ENCODE peak calls at places on chromosomes 7 and 10, in seven cellular contexts. One of them, this sample, is unnamed.
A peak's percentile ranks its signal among the peaks of the same experiment; 100 is the strongest.

GRCh38 chr7:111159426-111159825 is 68.5 kb downstream of the LRRN3 start:
- DNase-seq in PC-3: peak; percentile 17
- DNase-seq in OCI-LY7: no peak
- DNase-seq in prostate gland: no peak
- DNase-seq in CD8-positive, alpha-beta memory T cell: no peak
- DNase-seq in heart right ventricle: no peak
- DNase-seq in PC-9: no peak
- DNase-seq in this sample: no peak

GRCh38 chr10:88012627-88013026 is 149.2 kb downstream of the PTEN start:
- DNase-seq in CD8-positive, alpha-beta memory T cell: no peak
- DNase-seq in prostate gland: no peak
- DNase-seq in PC-3: no peak
- DNase-seq in PC-9: no peak
- DNase-seq in heart right ventricle: no peak
- DNase-seq in OCI-LY7: no peak
- DNase-seq in this sample: no peak

GRCh38 chr10:728603-729002 is 39.1 kb upstream of the DIP2C start:
- DNase-seq in PC-9: no peak
- DNase-seq in PC-3: no peak
- DNase-seq in prostate gland: no peak
- DNase-seq in CD8-positive, alpha-beta memory T cell: no peak
- DNase-seq in heart right ventricle: no peak
- DNase-seq in OCI-LY7: no peak
- DNase-seq in this sample: no peak

GRCh38 chr10:50624154-50624865 is 554 bp upstream of the SGMS1 start:
- DNase-seq in PC-3: peak; percentile 100
- DNase-seq in OCI-LY7: peak; percentile 97
- DNase-seq in heart right ventricle: peak; percentile 97
- DNase-seq in prostate gland: peak; percentile 92
- DNase-seq in PC-9: peak; percentile 89
- DNase-seq in CD8-positive, alpha-beta memory T cell: peak; percentile 96
- DNase-seq in this sample: peak; percentile 98

GRCh38 chr7:85851571-85852193 is 664.8 kb upstream of the SEMA3D start:
- DNase-seq in CD8-positive, alpha-beta memory T cell: no peak
- DNase-seq in prostate gland: no peak
- DNase-seq in OCI-LY7: peak; percentile 21
- DNase-seq in PC-9: no peak
- DNase-seq in PC-3: peak; percentile 51
- DNase-seq in heart right ventricle: no peak
- DNase-seq in this sample: no peak

GRCh38 chr7:88312061-88312663 is 5.5 kb upstream of the STEAP4 start:
- DNase-seq in CD8-positive, alpha-beta memory T cell: no peak
- DNase-seq in heart right ventricle: peak; percentile 76
- DNase-seq in PC-9: no peak
- DNase-seq in PC-3: no peak
- DNase-seq in OCI-LY7: no peak
- DNase-seq in prostate gland: no peak
- DNase-seq in this sample: no peak

GRCh38 chr7:88167223-88167622 is 52.6 kb downstream of the SRI start:
- DNase-seq in heart right ventricle: no peak
- DNase-seq in PC-3: no peak
- DNase-seq in OCI-LY7: no peak
- DNase-seq in PC-9: no peak
- DNase-seq in CD8-positive, alpha-beta memory T cell: no peak
- DNase-seq in prostate gland: no peak
- DNase-seq in this sample: no peak

GRCh38 chr10:15742831-15743230 is 23.1 kb upstream of the ITGA8 start:
- DNase-seq in heart right ventricle: no peak
- DNase-seq in PC-9: no peak
- DNase-seq in prostate gland: no peak
- DNase-seq in OCI-LY7: no peak
- DNase-seq in CD8-positive, alpha-beta memory T cell: no peak
- DNase-seq in PC-3: peak; percentile 56
- DNase-seq in this sample: no peak

GRCh38 chr10:35780970-35781642 is 139.0 kb upstream of the FZD8 start:
- DNase-seq in PC-3: peak; percentile 82
- DNase-seq in OCI-LY7: no peak
- DNase-seq in prostate gland: no peak
- DNase-seq in CD8-positive, alpha-beta memory T cell: no peak
- DNase-seq in PC-9: no peak
- DNase-seq in heart right ventricle: no peak
- DNase-seq in this sample: no peak

GRCh38 chr10:8130973-8131911 is 76.8 kb downstream of the GATA3 start:
- DNase-seq in heart right ventricle: no peak
- DNase-seq in PC-9: peak; percentile 88
- DNase-seq in CD8-positive, alpha-beta memory T cell: no peak
- DNase-seq in OCI-LY7: no peak
- DNase-seq in PC-3: peak; percentile 86
- DNase-seq in prostate gland: no peak
- DNase-seq in this sample: no peak

DNA sequence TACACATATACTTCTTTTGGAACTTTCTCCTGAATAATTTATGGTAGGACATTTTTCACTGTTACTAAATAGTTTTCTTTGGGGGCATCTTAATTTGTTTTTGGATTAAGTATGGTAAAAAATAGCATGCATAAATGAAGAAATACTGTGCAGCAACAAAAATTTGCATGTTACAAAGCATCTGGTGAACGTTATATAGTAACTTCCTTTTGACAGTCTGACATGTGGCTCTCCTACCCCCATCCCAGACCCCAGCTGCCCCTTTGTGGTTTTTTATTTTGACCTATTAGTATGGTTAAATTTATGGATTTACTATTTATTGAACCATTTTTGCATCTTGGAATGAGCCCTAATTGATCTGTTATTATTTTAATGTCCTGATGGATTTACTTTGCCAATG is 9.9 kb downstream of the TASOR2 start:
- DNase-seq in OCI-LY7: peak; percentile 54
- DNase-seq in prostate gland: no peak
- DNase-seq in CD8-positive, alpha-beta memory T cell: no peak
- DNase-seq in PC-9: no peak
- DNase-seq in PC-3: no peak
- DNase-seq in heart right ventricle: no peak
- DNase-seq in this sample: no peak
- H3K27ac ChIP-seq in OCI-LY7: peak overlapping the region; percentile 92
- H3K27ac ChIP-seq in prostate gland: no peak overlapping the region
- H3K27ac ChIP-seq in CD8-positive, alpha-beta memory T cell: no peak overlapping the region
- H3K27ac ChIP-seq in PC-9: no peak overlapping the region
- H3K27ac ChIP-seq in PC-3: no peak overlapping the region
- H3K27ac ChIP-seq in heart right ventricle: no peak overlapping the region
- H3K27ac ChIP-seq in this sample: no peak overlapping the region

GRCh38 chr10:46556515-46557318 is at the start of gene GPRIN2:
- DNase-seq in CD8-positive, alpha-beta memory T cell: no peak
- DNase-seq in OCI-LY7: no peak
- DNase-seq in prostate gland: peak; percentile 56
- DNase-seq in PC-3: peak; percentile 31
- DNase-seq in PC-9: peak; percentile 33
- DNase-seq in heart right ventricle: no peak
- DNase-seq in this sample: no peak
- H3K4me3 ChIP-seq in CD8-positive, alpha-beta memory T cell: no peak within 1 kb of the TSS
- H3K4me3 ChIP-seq in OCI-LY7: no peak within 1 kb of the TSS
- H3K4me3 ChIP-seq in prostate gland: peak within 1 kb of the TSS; percentile 38
- H3K4me3 ChIP-seq in PC-3: peak within 1 kb of the TSS; percentile 68
- H3K4me3 ChIP-seq in PC-9: peak within 1 kb of the TSS; percentile 44
- H3K4me3 ChIP-seq in heart right ventricle: peak within 1 kb of the TSS; percentile 36
- H3K4me3 ChIP-seq in this sample: no peak within 1 kb of the TSS

GRCh38 chr7:909358-910329 is 33.3 kb downstream of the GET4 start:
- DNase-seq in prostate gland: no peak
- DNase-seq in heart right ventricle: peak; percentile 62
- DNase-seq in OCI-LY7: peak; percentile 64
- DNase-seq in PC-3: peak; percentile 23
- DNase-seq in CD8-positive, alpha-beta memory T cell: peak; percentile 40
- DNase-seq in PC-9: no peak
- DNase-seq in this sample: no peak
- H3K27ac ChIP-seq in prostate gland: no peak overlapping the region
- H3K27ac ChIP-seq in heart right ventricle: no peak overlapping the region
- H3K27ac ChIP-seq in OCI-LY7: no peak overlapping the region
- H3K27ac ChIP-seq in PC-3: no peak overlapping the region
- H3K27ac ChIP-seq in CD8-positive, alpha-beta memory T cell: no peak overlapping the region
- H3K27ac ChIP-seq in PC-9: no peak overlapping the region
- H3K27ac ChIP-seq in this sample: no peak overlapping the region

GRCh38 chr10:101062231-101063161 is 707 bp downstream of the KAZALD1 start:
- DNase-seq in prostate gland: peak; percentile 27
- DNase-seq in PC-9: no peak
- DNase-seq in heart right ventricle: peak; percentile 50
- DNase-seq in CD8-positive, alpha-beta memory T cell: peak; percentile 43
- DNase-seq in OCI-LY7: peak; percentile 87
- DNase-seq in PC-3: peak; percentile 65
- DNase-seq in this sample: peak; percentile 47
- H3K4me3 ChIP-seq in prostate gland: peak overlapping the region; percentile 15
- H3K4me3 ChIP-seq in PC-9: peak overlapping the region; percentile 62
- H3K4me3 ChIP-seq in heart right ventricle: peak overlapping the region; percentile 70
- H3K4me3 ChIP-seq in CD8-positive, alpha-beta memory T cell: peak overlapping the region; percentile 40
- H3K4me3 ChIP-seq in OCI-LY7: peak overlapping the region; percentile 89
- H3K4me3 ChIP-seq in PC-3: peak overlapping the region; percentile 87
- H3K4me3 ChIP-seq in this sample: peak overlapping the region; percentile 26

DNA sequence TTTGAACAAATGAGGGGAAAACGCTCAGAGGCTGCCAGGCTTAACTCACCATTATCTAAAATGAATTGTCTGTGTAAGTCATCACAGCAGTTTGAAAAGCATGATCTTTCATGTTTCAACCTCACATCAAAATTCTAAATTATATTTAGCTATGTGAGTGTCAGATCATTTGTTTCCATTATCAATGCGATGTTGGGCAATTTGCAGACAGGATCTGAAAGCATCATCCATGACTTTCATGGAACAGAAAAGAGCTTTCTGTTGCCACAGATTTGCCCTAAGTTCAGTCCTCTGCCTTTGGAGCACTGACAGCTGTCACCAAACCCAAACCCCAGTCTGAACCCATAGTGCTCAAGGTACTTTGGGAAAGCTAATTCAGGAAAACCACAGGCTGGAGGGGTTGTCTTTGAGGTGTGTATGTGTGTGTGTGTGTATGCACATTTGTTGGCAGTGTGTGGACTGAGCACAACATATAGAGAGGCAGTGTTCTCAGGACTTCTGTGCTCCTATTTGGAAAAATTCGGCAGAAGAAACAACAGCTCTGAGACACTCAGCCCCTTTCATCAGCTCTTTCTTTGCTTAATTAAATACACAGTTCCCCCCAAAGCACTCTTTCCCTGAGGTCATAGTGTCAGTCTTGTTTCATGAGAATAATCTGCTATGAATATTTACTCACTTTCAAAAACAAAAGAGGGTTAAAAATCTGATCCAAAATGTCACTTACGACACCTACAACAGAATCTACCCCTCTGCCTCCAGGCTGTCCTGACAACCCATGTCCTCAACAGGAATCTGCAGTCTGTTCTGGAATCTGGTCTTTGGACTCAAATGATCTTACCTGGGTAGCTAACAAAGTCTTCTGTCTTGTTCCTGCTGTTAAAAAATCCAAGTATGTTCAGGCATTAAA is 188.5 kb upstream of the KLF14 start:
- DNase-seq in PC-3: no peak
- DNase-seq in prostate gland: no peak
- DNase-seq in OCI-LY7: no peak
- DNase-seq in CD8-positive, alpha-beta memory T cell: no peak
- DNase-seq in heart right ventricle: no peak
- DNase-seq in PC-9: no peak
- DNase-seq in this sample: peak; percentile 35
- H3K27ac ChIP-seq in PC-3: no peak overlapping the region
- H3K27ac ChIP-seq in prostate gland: peak overlapping the region; percentile 81
- H3K27ac ChIP-seq in OCI-LY7: no peak overlapping the region
- H3K27ac ChIP-seq in CD8-positive, alpha-beta memory T cell: no peak overlapping the region
- H3K27ac ChIP-seq in heart right ventricle: peak overlapping the region; percentile 84
- H3K27ac ChIP-seq in PC-9: peak overlapping the region; percentile 79
- H3K27ac ChIP-seq in this sample: no peak overlapping the region

GRCh38 chr7:100886936-100887185 is 2.7 kb downstream of the UFSP1 start:
- DNase-seq in CD8-positive, alpha-beta memory T cell: no peak
- DNase-seq in PC-9: no peak
- DNase-seq in PC-3: no peak
- DNase-seq in heart right ventricle: no peak
- DNase-seq in prostate gland: no peak
- DNase-seq in OCI-LY7: no peak
- DNase-seq in this sample: no peak
- H3K4me3 ChIP-seq in CD8-positive, alpha-beta memory T cell: peak overlapping the region; percentile 74
- H3K4me3 ChIP-seq in PC-9: no peak overlapping the region
- H3K4me3 ChIP-seq in PC-3: no peak overlapping the region
- H3K4me3 ChIP-seq in heart right ventricle: no peak overlapping the region
- H3K4me3 ChIP-seq in prostate gland: no peak overlapping the region
- H3K4me3 ChIP-seq in OCI-LY7: no peak overlapping the region
- H3K4me3 ChIP-seq in this sample: no peak overlapping the region

DNA sequence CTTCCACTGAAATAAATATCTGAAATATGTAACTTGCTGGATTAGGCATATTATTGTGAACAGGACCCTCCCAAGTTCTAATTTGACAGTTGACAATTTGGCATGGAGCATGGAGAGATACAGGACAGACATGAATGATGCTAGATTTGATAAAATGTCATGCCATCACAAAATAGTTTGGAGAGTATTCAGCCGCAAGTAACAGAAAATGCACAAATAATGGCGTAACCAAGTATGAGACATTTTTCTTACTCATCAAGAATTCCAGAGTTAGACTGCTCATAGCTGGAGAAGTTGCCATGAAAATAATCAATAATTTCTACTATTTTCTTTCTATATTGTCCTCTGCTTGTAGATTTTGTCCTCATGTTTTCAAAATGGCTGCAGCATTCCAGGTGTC is 45.5 kb upstream of the GPAM start:
- DNase-seq in heart right ventricle: no peak
- DNase-seq in prostate gland: no peak
- DNase-seq in PC-3: peak; percentile 25
- DNase-seq in PC-9: no peak
- DNase-seq in CD8-positive, alpha-beta memory T cell: no peak
- DNase-seq in OCI-LY7: no peak
- DNase-seq in this sample: no peak
- H3K27ac ChIP-seq in heart right ventricle: no peak overlapping the region
- H3K27ac ChIP-seq in prostate gland: no peak overlapping the region
- H3K27ac ChIP-seq in PC-3: no peak overlapping the region
- H3K27ac ChIP-seq in PC-9: no peak overlapping the region
- H3K27ac ChIP-seq in CD8-positive, alpha-beta memory T cell: no peak overlapping the region
- H3K27ac ChIP-seq in OCI-LY7: no peak overlapping the region
- H3K27ac ChIP-seq in this sample: no peak overlapping the region

DNA sequence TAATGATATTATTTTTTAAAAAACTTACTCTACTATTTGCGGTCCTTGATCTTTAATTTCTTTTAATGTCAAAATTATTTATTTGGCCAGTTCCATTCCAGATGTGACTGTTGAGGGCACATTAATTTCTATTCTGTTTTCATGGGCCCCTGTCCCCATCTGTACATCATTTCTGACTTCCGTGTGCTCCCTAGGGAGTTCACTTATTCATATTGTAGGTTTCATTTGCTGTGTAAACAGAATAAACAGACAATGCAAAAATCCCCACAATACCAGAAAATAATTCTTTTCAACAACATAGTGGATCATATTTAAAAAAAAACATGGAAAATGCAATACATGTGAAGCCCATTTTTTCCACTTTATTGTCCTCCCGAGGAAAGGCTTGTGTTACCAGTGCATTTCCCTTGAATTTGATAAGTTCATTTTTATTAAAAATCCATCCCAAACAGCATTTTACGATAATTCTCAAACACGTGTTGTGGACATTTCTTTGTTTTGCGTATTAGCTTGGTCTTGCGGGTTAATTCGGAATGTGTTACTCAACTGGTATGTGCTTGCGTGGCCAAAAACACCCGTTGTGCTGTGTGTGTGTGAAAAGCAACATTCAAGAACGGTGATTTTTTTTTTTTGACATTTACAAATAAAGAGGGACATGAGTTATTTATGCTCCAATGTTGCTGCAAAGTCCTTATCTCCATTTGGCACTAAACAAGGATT is 138.4 kb downstream of the MGMT start:
- DNase-seq in prostate gland: no peak
- DNase-seq in heart right ventricle: no peak
- DNase-seq in PC-3: no peak
- DNase-seq in PC-9: no peak
- DNase-seq in OCI-LY7: no peak
- DNase-seq in CD8-positive, alpha-beta memory T cell: no peak
- DNase-seq in this sample: no peak
- H3K4me3 ChIP-seq in prostate gland: no peak overlapping the region
- H3K4me3 ChIP-seq in heart right ventricle: no peak overlapping the region
- H3K4me3 ChIP-seq in PC-3: no peak overlapping the region
- H3K4me3 ChIP-seq in PC-9: no peak overlapping the region
- H3K4me3 ChIP-seq in OCI-LY7: no peak overlapping the region
- H3K4me3 ChIP-seq in CD8-positive, alpha-beta memory T cell: no peak overlapping the region
- H3K4me3 ChIP-seq in this sample: no peak overlapping the region

This sample was measured in CD4-positive, alpha-beta memory T cell.